ENCODE peak calls at places on chromosomes 4 and X, in four cellular contexts. One of them, this sample, is unnamed.

GRCh38 chrX:23752740-23753435 is 9.8 kb upstream of the ACOT9 start:
- DNase-seq in CD8-positive, alpha-beta T cell: no peak
- DNase-seq in neuronal stem cell: no peak
- DNase-seq in colonic mucosa: no peak
- DNase-seq in this sample: no peak

GRCh38 chr4:189800545-189801088 is 140.1 kb upstream of the FRG1 start:
- DNase-seq in colonic mucosa: no peak
- DNase-seq in CD8-positive, alpha-beta T cell: no peak
- DNase-seq in neuronal stem cell: no peak
- DNase-seq in this sample: no peak

GRCh38 chr4:123744664-123745290 is 348.2 kb downstream of the SPRY1 start:
- DNase-seq in CD8-positive, alpha-beta T cell: no peak
- DNase-seq in colonic mucosa: no peak
- DNase-seq in neuronal stem cell: no peak
- DNase-seq in this sample: no peak

GRCh38 chr4:108272046-108272445 is 103.3 kb upstream of the LEF1 start:
- DNase-seq in CD8-positive, alpha-beta T cell: no peak
- DNase-seq in colonic mucosa: no peak
- DNase-seq in neuronal stem cell: no peak
- DNase-seq in this sample: no peak

GRCh38 chrX:17022205-17022604 is 75.7 kb downstream of the REPS2 start:
- DNase-seq in CD8-positive, alpha-beta T cell: no peak
- DNase-seq in neuronal stem cell: no peak
- DNase-seq in colonic mucosa: no peak
- DNase-seq in this sample: no peak

GRCh38 chr4:22324422-22324821 is 191.4 kb downstream of the ADGRA3 start:
- DNase-seq in colonic mucosa: no peak
- DNase-seq in neuronal stem cell: no peak
- DNase-seq in CD8-positive, alpha-beta T cell: no peak
- DNase-seq in this sample: no peak

GRCh38 chr4:147003956-147004580 is 58.4 kb upstream of the TTC29 start:
- DNase-seq in CD8-positive, alpha-beta T cell: no peak
- DNase-seq in colonic mucosa: no peak
- DNase-seq in neuronal stem cell: no peak
- DNase-seq in this sample: no peak

GRCh38 chr4:66045913-66046312 is 375.6 kb upstream of the EPHA5 start:
- DNase-seq in CD8-positive, alpha-beta T cell: no peak
- DNase-seq in neuronal stem cell: no peak
- DNase-seq in colonic mucosa: no peak
- DNase-seq in this sample: peak; percentile 5

GRCh38 chrX:15864629-15865028 is 10.0 kb upstream of the AP1S2 start:
- DNase-seq in neuronal stem cell: no peak
- DNase-seq in CD8-positive, alpha-beta T cell: no peak
- DNase-seq in colonic mucosa: no peak
- DNase-seq in this sample: no peak

GRCh38 chrX:119393144-119393543 is 6.0 kb upstream of the SLC25A43 start:
- DNase-seq in neuronal stem cell: no peak
- DNase-seq in CD8-positive, alpha-beta T cell: no peak
- DNase-seq in colonic mucosa: no peak
- DNase-seq in this sample: no peak

GRCh38 chrX:119389854-119390501 is 9.2 kb upstream of the SLC25A43 start:
- DNase-seq in colonic mucosa: no peak
- DNase-seq in CD8-positive, alpha-beta T cell: no peak
- DNase-seq in neuronal stem cell: no peak
- DNase-seq in this sample: peak; percentile 64

GRCh38 chrX:119391279-119391678 is 7.9 kb upstream of the SLC25A43 start:
- DNase-seq in neuronal stem cell: no peak
- DNase-seq in colonic mucosa: peak; percentile 61
- DNase-seq in CD8-positive, alpha-beta T cell: no peak
- DNase-seq in this sample: peak; percentile 63

DNA sequence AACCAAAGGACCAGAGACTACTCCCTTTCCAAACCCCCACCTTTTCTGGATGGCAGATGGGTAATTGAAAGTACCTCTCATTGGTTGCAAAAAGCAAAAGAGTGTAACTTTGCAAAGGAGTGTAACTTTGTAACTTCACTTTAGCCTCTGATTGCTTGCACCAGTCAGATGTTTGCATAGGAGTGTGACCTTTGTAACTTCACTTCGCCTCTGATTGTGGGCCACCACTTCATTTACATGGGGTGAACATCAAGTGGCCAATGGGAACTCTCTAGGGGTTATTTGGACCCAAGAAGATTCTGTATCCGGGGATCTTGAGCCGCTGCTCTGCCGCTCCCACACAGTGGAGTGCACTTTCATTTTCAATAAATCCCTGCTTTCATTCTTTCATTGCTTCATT is 9.9 kb upstream of the SLC25A43 start:
- DNase-seq in CD8-positive, alpha-beta T cell: no peak
- DNase-seq in neuronal stem cell: no peak
- DNase-seq in colonic mucosa: peak; percentile 55
- DNase-seq in this sample: no peak
- H3K4me3 ChIP-seq in CD8-positive, alpha-beta T cell: no peak overlapping the region
- H3K4me3 ChIP-seq in neuronal stem cell: no peak overlapping the region
- H3K4me3 ChIP-seq in colonic mucosa: no peak overlapping the region
- H3K4me3 ChIP-seq in this sample: no peak overlapping the region

DNA sequence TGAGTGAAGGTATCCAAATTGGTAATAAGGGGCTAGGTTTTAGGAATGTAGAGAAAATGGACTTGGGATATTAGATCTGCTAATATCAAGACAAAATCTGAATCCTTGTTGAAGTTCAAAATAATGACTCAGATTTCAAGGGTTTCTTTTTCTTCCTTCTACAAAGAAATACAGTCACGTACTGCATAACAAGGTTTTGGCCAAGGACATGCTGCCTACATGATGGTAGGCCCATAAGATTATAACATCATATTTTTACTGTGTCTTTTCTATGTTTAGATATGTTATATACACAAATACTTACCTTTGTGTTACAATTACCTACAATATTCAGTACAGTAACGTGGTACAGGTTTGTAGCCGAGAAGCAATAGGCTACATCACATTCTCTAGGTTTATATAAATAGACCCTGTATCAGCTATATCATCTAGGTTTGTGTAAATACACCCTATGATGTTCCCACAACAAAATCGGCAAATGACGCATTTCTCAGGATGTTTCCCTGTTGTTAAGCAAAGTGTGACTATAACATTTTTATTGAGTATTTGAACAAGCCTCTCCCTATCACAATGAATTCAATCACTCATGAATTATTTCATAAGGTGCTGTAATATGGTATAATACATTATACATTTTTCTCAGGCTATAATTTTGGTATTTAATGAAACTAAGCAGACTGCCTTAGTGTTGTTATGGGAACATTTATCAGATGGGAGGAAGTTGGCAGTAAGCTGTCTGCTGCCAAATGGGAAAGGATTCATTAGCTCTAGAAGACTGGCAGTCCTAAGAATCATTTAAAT is 186.3 kb downstream of the PPP3CA start:
- DNase-seq in colonic mucosa: no peak
- DNase-seq in neuronal stem cell: no peak
- DNase-seq in CD8-positive, alpha-beta T cell: no peak
- DNase-seq in this sample: no peak
- H3K27me3 ChIP-seq in colonic mucosa: no peaks in the 10 kb centered on the region
- H3K27me3 ChIP-seq in neuronal stem cell: no peaks in the 10 kb centered on the region
- H3K27me3 ChIP-seq in CD8-positive, alpha-beta T cell: no peaks in the 10 kb centered on the region
- H3K27me3 ChIP-seq in this sample: no peaks in the 10 kb centered on the region

DNA sequence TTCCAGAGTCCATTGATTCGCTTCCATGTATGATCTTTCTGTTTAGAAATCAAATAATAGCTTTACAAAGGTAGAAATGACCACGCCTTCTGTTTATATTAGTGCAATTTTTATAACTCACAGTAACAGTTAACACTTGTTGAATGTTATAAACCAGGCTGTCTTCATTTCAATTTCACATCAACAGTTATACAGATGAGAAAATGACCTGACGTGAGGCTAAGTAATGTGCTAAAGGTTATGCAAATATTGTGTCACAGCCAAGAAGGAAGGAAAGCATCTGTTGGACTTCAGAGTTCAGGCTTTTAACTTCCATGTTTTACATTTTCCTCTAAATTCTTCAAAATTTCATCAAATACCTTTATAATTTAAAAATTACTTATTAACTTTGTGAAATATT is 13.9 kb downstream of the CASP3 start:
- DNase-seq in CD8-positive, alpha-beta T cell: no peak
- DNase-seq in neuronal stem cell: no peak
- DNase-seq in colonic mucosa: no peak
- DNase-seq in this sample: no peak
- H3K36me3 ChIP-seq in CD8-positive, alpha-beta T cell: peaks cover 32% of the 10 kb centered on the region
- H3K36me3 ChIP-seq in neuronal stem cell: peaks cover 16% of the 10 kb centered on the region
- H3K36me3 ChIP-seq in colonic mucosa: peaks cover 12% of the 10 kb centered on the region
- H3K36me3 ChIP-seq in this sample: peaks cover 13% of the 10 kb centered on the region

GRCh38 chrX:139224953-139225665 is 305.4 kb upstream of the F9 start:
- DNase-seq in CD8-positive, alpha-beta T cell: no peak
- DNase-seq in colonic mucosa: no peak
- DNase-seq in neuronal stem cell: no peak
- DNase-seq in this sample: peak; percentile 41
- H3K4me3 ChIP-seq in CD8-positive, alpha-beta T cell: no peak overlapping the region
- H3K4me3 ChIP-seq in colonic mucosa: no peak overlapping the region
- H3K4me3 ChIP-seq in neuronal stem cell: no peak overlapping the region
- H3K4me3 ChIP-seq in this sample: no peak overlapping the region

GRCh38 chrX:40156472-40157227 is 58.9 kb upstream of the BCOR start:
- DNase-seq in CD8-positive, alpha-beta T cell: no peak
- DNase-seq in neuronal stem cell: no peak
- DNase-seq in colonic mucosa: no peak
- DNase-seq in this sample: peak; percentile 86

GRCh38 chrX:40157228-40158035 is 59.7 kb upstream of the BCOR start:
- DNase-seq in neuronal stem cell: no peak
- DNase-seq in colonic mucosa: no peak
- DNase-seq in CD8-positive, alpha-beta T cell: no peak
- DNase-seq in this sample: peak; percentile 83

GRCh38 chrX:40154229-40154852 is 56.6 kb upstream of the BCOR start:
- DNase-seq in colonic mucosa: peak; percentile 25
- DNase-seq in neuronal stem cell: no peak
- DNase-seq in CD8-positive, alpha-beta T cell: no peak
- DNase-seq in this sample: peak; percentile 93

GRCh38 chrX:40154853-40155616 is 57.3 kb upstream of the BCOR start:
- DNase-seq in CD8-positive, alpha-beta T cell: no peak
- DNase-seq in colonic mucosa: peak; percentile 61
- DNase-seq in neuronal stem cell: no peak
- DNase-seq in this sample: peak; percentile 94

GRCh38 chrX:40155617-40156471 is 58.1 kb upstream of the BCOR start:
- DNase-seq in CD8-positive, alpha-beta T cell: no peak
- DNase-seq in colonic mucosa: peak; percentile 30
- DNase-seq in neuronal stem cell: no peak
- DNase-seq in this sample: peak; percentile 78
- H3K27me3 ChIP-seq in CD8-positive, alpha-beta T cell: no peaks in the 10 kb centered on the region
- H3K27me3 ChIP-seq in colonic mucosa: peaks cover 55% of the 10 kb centered on the region
- H3K27me3 ChIP-seq in neuronal stem cell: no peaks in the 10 kb centered on the region
- H3K27me3 ChIP-seq in this sample: peaks cover 49% of the 10 kb centered on the region

DNA sequence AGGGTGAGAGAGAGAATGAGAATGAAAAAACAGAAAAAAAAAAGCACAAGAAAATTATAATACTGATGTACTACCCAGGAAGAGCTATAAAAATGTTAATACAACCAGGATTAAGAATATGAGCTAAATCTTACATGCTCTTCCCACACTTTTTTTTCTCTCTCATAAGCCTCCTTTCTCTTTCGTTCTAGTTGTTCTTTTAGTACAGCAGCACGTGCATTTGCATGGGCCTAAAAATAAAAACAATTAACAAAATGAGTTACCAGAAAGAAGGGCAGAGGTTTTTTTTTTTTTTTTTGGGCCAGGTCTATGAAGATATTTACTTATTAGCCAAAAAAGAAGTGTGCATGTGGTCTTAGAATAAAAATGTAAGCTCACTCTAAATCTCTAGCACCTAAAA is 105.5 kb downstream of the NEK1 start:
- DNase-seq in colonic mucosa: no peak
- DNase-seq in CD8-positive, alpha-beta T cell: no peak
- DNase-seq in neuronal stem cell: no peak
- DNase-seq in this sample: no peak
- H3K36me3 ChIP-seq in colonic mucosa: no peaks in the 10 kb centered on the region
- H3K36me3 ChIP-seq in CD8-positive, alpha-beta T cell: no peaks in the 10 kb centered on the region
- H3K36me3 ChIP-seq in neuronal stem cell: no peaks in the 10 kb centered on the region
- H3K36me3 ChIP-seq in this sample: no peaks in the 10 kb centered on the region

GRCh38 chrX:136198678-136199243 is 51.4 kb downstream of the FHL1 start:
- DNase-seq in colonic mucosa: no peak
- DNase-seq in neuronal stem cell: no peak
- DNase-seq in CD8-positive, alpha-beta T cell: no peak
- DNase-seq in this sample: no peak
- H3K4me3 ChIP-seq in colonic mucosa: no peak overlapping the region
- H3K4me3 ChIP-seq in neuronal stem cell: no peak overlapping the region
- H3K4me3 ChIP-seq in CD8-positive, alpha-beta T cell: no peak overlapping the region
- H3K4me3 ChIP-seq in this sample: no peak overlapping the region

GRCh38 chr4:114927881-114928280 is 185.5 kb downstream of the NDST4 start:
- DNase-seq in neuronal stem cell: no peak
- DNase-seq in colonic mucosa: no peak
- DNase-seq in CD8-positive, alpha-beta T cell: no peak
- DNase-seq in this sample: no peak
- H3K27me3 ChIP-seq in neuronal stem cell: no peaks in the 10 kb centered on the region
- H3K27me3 ChIP-seq in colonic mucosa: no peaks in the 10 kb centered on the region
- H3K27me3 ChIP-seq in CD8-positive, alpha-beta T cell: no peaks in the 10 kb centered on the region
- H3K27me3 ChIP-seq in this sample: no peaks in the 10 kb centered on the region

GRCh38 chrX:71296806-71297205 is 4.7 kb upstream of the ITGB1BP2 start:
- DNase-seq in CD8-positive, alpha-beta T cell: no peak
- DNase-seq in neuronal stem cell: no peak
- DNase-seq in colonic mucosa: no peak
- DNase-seq in this sample: no peak

GRCh38 chrX:71298119-71298518 is 3.4 kb upstream of the ITGB1BP2 start:
- DNase-seq in neuronal stem cell: no peak
- DNase-seq in CD8-positive, alpha-beta T cell: no peak
- DNase-seq in colonic mucosa: no peak
- DNase-seq in this sample: no peak

GRCh38 chrX:71291381-71291780 is 7.9 kb downstream of the NONO start:
- DNase-seq in colonic mucosa: no peak
- DNase-seq in CD8-positive, alpha-beta T cell: no peak
- DNase-seq in neuronal stem cell: no peak
- DNase-seq in this sample: no peak

DNA sequence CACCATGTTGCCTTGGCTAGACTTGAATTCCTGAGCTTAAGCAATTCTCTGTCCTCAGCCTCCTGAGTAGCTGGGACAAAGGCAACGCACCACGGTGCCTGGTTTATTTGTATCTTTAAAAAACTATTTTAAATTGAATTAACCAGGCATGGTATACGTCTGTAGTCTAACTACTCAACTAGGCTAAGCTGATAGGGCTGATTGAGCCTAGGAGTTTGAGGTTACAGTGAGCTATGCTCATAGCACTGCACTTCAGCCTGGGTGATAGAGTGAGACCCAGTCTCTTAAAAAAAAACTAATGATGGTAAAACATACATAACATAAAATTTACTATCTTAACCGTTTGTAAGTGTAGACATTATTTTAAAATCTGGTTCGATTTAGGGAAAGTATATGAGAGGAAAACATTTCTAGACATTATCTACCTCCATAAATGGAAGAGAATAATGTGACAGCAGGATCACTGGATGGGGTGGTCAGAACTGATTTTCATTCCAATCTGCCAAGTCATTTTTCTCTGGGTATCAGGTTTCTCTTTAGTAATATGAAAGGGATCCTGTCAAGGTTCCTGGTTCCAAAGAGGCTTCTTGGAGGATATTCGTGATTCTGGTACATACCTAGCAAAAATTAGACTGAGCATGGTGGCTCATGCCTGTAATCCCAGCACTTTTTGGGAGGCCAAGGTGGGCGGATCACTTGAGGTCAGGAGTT is 8.7 kb upstream of the ITGB1BP2 start:
- DNase-seq in neuronal stem cell: no peak
- DNase-seq in colonic mucosa: no peak
- DNase-seq in CD8-positive, alpha-beta T cell: no peak
- DNase-seq in this sample: no peak
- H3K36me3 ChIP-seq in neuronal stem cell: peaks cover 31% of the 10 kb centered on the region
- H3K36me3 ChIP-seq in colonic mucosa: no peaks in the 10 kb centered on the region
- H3K36me3 ChIP-seq in CD8-positive, alpha-beta T cell: peaks cover 40% of the 10 kb centered on the region
- H3K36me3 ChIP-seq in this sample: peaks cover 26% of the 10 kb centered on the region

This sample was measured in H7.